ENCODE peak calls at places on chromosomes 6 and 20, in five cellular contexts. Y, X, W, Q and K are unnamed samples.

GRCh38 chr6:96836579-96837137 is 619 bp downstream of the GPR63 start:
- DNase-seq in X (peak; percentile 22), W (peak; percentile 8), Q (no peak), Y (peak; percentile 50), K (no peak)

GRCh38 chr6:82987416-82987815 is 78.2 kb downstream of the UBE3D start:
- DNase-seq in W (no peak), Q (no peak), Y (no peak), X (no peak), K (no peak)

GRCh38 chr20:35273449-35274171 is 4.3 kb downstream of the MMP24OS start:
- DNase-seq in Q (no peak), X (no peak), W (no peak), Y (peak; percentile 51), K (no peak)

GRCh38 chr6:11430036-11430435 is 107.5 kb upstream of the TMEM170B start:
- DNase-seq in Q (no peak), X (no peak), Y (no peak), W (no peak), K (no peak)

GRCh38 chr6:4384638-4385036 is 249.3 kb upstream of the ECI2 start:
- DNase-seq in X (no peak), Y (peak; percentile 68), Q (no peak), W (no peak), K (no peak)

GRCh38 chr6:33197431-33198048 is 2.9 kb downstream of the RXRB start:
- DNase-seq in Y (peak; percentile 82), X (peak; percentile 45), Q (peak; percentile 73), W (peak; percentile 30), K (peak; percentile 69)

GRCh38 chr6:36488221-36488620 is 45.4 kb downstream of the KCTD20 start:
- DNase-seq in Q (no peak), Y (no peak), W (no peak), X (no peak), K (no peak)

GRCh38 chr20:31894980-31895675 is 24.7 kb downstream of the TTLL9 start:
- DNase-seq in W (no peak), Q (peak; percentile 72), Y (peak; percentile 37), X (peak; percentile 61), K (peak; percentile 43)

GRCh38 chr6:30882764-30883475 is 1.4 kb upstream of the DDR1 start:
- DNase-seq in W (no peak), X (peak; percentile 91), Q (peak; percentile 71), Y (peak; percentile 82), K (peak; percentile 80)

GRCh38 chr20:34549291-34549928 is 9.1 kb upstream of the MAP1LC3A start:
- DNase-seq in Q (peak; percentile 39), Y (peak; percentile 56), X (peak; percentile 62), W (no peak), K (no peak)

GRCh38 chr20:25310921-25311728 is 63.2 kb downstream of the PYGB start:
- DNase-seq in W (no peak), X (no peak), Q (peak; percentile 50), Y (no peak), K (no peak)

GRCh38 chr6:114342826-114343781 is at the start of gene HS3ST5:
- DNase-seq in X (peak; percentile 53), W (peak; percentile 63), Y (peak; percentile 89), Q (peak; percentile 74), K (no peak)

GRCh38 chr6:129672883-129673631 is 36.9 kb downstream of the ARHGAP18 start:
- DNase-seq in W (no peak), Q (peak; percentile 83), Y (no peak), X (no peak), K (peak; percentile 63)

GRCh38 chr6:11811644-11812264 is 33.2 kb upstream of the ADTRP start:
- DNase-seq in X (no peak), W (no peak), Q (no peak), Y (no peak), K (no peak)

GRCh38 chr20:49901588-49901987 is 13.7 kb downstream of the SPATA2 start:
- DNase-seq in Q (no peak), W (no peak), Y (no peak), X (no peak), K (no peak)

GRCh38 chr20:47726632-47727031 is 58.6 kb downstream of the SULF2 start:
- DNase-seq in Y (no peak), W (no peak), Q (no peak), X (no peak), K (no peak)

GRCh38 chr20:59829415-59830106 is 103.9 kb downstream of the SYCP2 start:
- DNase-seq in X (no peak), Y (no peak), W (no peak), Q (no peak), K (peak; percentile 26)

GRCh38 chr6:129683606-129684322 is 26.2 kb downstream of the ARHGAP18 start:
- DNase-seq in Y (no peak), Q (peak; percentile 88), X (peak; percentile 69), W (no peak), K (peak; percentile 94)

GRCh38 chr20:53829706-53830521 is 236.3 kb upstream of the ZNF217 start:
- DNase-seq in W (no peak), X (no peak), Q (peak; percentile 74), Y (no peak), K (peak; percentile 53)

GRCh38 chr20:7859371-7859802 is 80.9 kb downstream of the HAO1 start:
- DNase-seq in X (peak; percentile 3), Q (peak; percentile 84), Y (peak; percentile 45), W (peak; percentile 4), K (peak; percentile 79)

GRCh38 chr20:3193806-3194616 is 10.5 kb downstream of the DDRGK1 start:
- DNase-seq in W (no peak), X (no peak), Y (no peak), Q (no peak), K (no peak)

DNA sequence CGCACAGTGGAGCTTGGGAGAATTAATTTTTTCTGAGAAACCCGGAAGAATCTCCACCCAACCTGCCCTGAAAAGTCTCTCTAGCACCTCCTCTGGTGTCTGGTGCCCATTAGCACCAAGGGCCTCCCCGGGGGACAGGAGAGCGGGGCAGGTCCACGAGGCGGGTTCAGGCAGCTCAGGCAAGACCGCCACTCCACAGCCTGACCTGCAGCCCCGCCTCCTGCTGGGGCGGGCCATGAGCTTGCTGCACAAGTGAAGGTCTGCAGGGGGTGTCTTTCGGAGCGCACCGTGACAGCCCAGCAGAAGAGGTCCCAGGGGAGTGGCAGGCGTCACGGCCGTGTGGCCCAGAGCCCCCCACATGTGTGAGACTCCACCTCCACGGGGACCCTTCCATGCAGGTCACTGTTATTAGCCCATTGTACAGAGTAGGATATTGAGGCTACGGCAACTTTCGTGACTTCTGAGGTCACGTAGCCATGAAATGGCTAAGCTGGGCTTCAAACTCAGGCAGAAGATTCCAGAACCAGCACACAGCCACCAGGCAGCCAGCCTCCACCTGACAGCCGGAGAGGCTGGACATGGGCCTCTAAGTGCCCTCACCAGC is 63.9 kb upstream of the SLCO4A1 start:
- DNase-seq in W (no peak), Y (no peak), X (no peak), Q (peak; percentile 11), K (no peak)
- TF ChIP-seq CTCF in W (no peak), Y (no peak), X (no peak), Q (peak; percentile 29), K (no peak)

DNA sequence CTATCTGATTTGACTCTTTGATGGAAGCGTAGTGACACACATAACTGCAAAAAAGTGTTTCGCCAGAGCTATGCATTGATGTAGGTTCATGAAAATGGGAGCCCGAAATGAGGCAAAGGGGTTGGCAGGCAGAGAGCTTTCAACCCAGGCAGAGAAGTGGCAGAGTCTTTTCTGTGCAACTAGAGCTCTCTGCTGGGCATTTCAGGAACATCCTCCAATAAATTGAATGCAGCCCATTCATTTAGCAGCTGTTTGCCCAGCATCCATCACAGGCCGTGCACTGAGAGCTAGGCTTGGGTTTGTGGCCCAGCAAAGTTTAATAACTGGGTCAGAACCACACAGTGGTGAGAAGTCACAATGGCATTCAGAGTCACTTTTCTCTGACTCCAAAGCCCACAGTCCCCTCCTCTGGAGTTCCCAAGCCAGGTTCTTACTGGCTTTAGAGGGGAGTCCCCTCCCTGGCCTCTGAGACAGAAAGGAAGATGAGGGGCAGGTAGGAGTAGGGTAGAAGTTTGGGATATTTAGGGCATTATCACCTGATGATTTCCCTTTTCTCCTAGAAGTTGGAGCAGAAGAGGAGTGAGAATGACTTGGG is 31.8 kb upstream of the ELMO2 start:
- DNase-seq in Y (peak; percentile 65), X (peak; percentile 4), Q (peak; percentile 73), W (no peak), K (peak; percentile 41)
- TF ChIP-seq CTCF in Y (peak; percentile 62), X (no peak), Q (peak; percentile 80), W (peak; percentile 52), K (peak; percentile 39)

DNA sequence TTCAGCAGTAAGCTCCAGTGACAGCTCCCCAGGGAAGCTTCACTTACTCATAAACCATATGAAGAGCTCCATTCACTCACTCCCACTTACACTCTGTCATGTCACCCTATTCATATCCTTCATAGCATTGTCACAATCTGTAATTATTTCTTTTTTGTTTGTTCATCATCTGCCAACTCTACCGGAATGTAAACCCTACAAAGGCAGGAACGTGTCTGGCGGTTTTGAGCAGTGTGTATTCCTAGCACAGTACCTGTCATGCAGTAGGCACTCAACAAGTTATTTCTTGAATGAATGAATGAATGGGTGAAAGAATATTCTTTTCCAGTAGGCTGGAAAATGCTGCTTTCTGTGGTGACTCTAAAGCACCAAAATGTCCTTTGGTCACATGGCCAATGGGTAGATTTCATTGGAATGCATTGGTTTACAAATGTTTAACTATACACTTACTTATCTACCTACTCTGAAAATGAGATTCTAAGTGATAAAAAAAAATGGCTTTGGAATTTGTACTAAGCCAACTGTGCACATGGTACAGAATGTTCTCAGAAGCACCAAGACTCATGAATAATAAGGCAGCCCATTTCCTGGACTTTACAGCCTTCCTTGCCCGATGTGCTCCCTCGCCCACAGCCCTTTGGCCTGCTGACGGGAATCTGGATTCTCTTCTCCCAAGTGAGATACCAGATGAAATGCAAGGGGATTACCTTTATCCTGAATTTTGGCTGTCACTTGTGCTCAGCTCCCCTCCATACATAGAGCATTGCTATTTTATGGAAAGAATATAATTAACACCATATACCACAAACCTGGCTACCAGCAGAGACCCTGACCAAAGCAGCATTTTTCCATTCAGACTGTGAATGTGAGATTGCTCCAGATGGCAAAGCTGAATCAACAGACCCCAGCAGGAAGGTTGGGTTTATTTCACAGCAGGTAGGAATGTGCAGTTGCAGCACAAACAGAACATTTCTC is 273.3 kb downstream of the ALDH8A1 start:
- DNase-seq in Y (no peak), Q (no peak), X (peak; percentile 65), W (no peak), K (peak; percentile 56)
- TF ChIP-seq CTCF in Y (no peak), Q (no peak), X (no peak), W (no peak), K (no peak)

GRCh38 chr6:20608371-20608770 is 74.1 kb downstream of the CDKAL1 start:
- DNase-seq in X (no peak), Y (no peak), Q (no peak), W (no peak), K (no peak)
- TF ChIP-seq CTCF in X (no peak), Y (no peak), Q (no peak), W (no peak), K (no peak)